ENCODE peak calls at places on chromosomes 3 and 15, in nine cellular contexts. C is NAMALWA; D is stimulated activated CD4-positive, alpha-beta T cell treated with anti-CD3 and anti-CD28 coated beads, Interleukin-12 subunit alpha, Interleukin-12 subunit beta, amount 100 ng/mL, for 24 hours; J is GM13977; Y is Caki2; P is ecto neural progenitor cell; F is lower lobe of right lung; M is T-helper 9 cell; W is posterior vena cava. U is an unnamed sample.

GRCh38 chr3:184631339-184631965 is 69.9 kb downstream of the EPHB3 start:
- DNase-seq in J (no peak), M (no peak), W (peak), Y (no peak), F (no peak), D (no peak), P (no peak), C (no peak), U (no peak)

GRCh38 chr3:48141225-48142137 is 46.7 kb downstream of the CDC25A start:
- DNase-seq in F (no peak), M (no peak), J (no peak), P (no peak), D (no peak), C (no peak), Y (no peak), W (no peak), U (no peak)

GRCh38 chr3:89179355-89179997 is 72.1 kb downstream of the EPHA3 start:
- DNase-seq in F (no peak), W (no peak), C (peak), P (no peak), J (peak), M (no peak), Y (no peak), D (no peak), U (no peak)

GRCh38 chr3:172153335-172153861 is 114.0 kb downstream of the FNDC3B start:
- DNase-seq in C (no peak), Y (peak), M (peak), D (peak), F (peak), W (peak), J (no peak), P (no peak), U (peak)

GRCh38 chr3:150521458-150521857 is 24.8 kb downstream of the SERP1 start:
- DNase-seq in D (no peak), Y (no peak), P (no peak), W (no peak), J (no peak), M (no peak), C (no peak), F (no peak), U (no peak)

GRCh38 chr3:158727499-158728377 is 4.5 kb downstream of the RARRES1 start:
- DNase-seq in Y (peak), P (no peak), C (peak), J (peak), M (peak), F (no peak), W (no peak), D (no peak), U (peak)

GRCh38 chr15:84911879-84912660 is 27.6 kb downstream of the SLC28A1 start:
- DNase-seq in J (no peak), C (no peak), F (no peak), M (no peak), Y (peak), D (no peak), P (no peak), W (peak), U (peak)

GRCh38 chr15:50496692-50497091 is 49.8 kb downstream of the USP50 start:
- DNase-seq in P (no peak), Y (no peak), M (no peak), J (no peak), W (no peak), C (no peak), F (no peak), D (no peak), U (no peak)

GRCh38 chr3:128094295-128095151 is 29.1 kb downstream of the RUVBL1 start:
- DNase-seq in P (no peak), W (no peak), J (no peak), F (no peak), M (no peak), Y (no peak), C (no peak), D (no peak), U (no peak)

GRCh38 chr15:40420793-40421192 is 15.2 kb downstream of the IVD start:
- DNase-seq in D (no peak), Y (no peak), F (peak), M (no peak), J (no peak), W (no peak), P (no peak), C (no peak), U (no peak)

GRCh38 chr3:17314171-17314570 is 428.3 kb downstream of the TBC1D5 start:
- DNase-seq in W (no peak), C (no peak), F (no peak), P (no peak), D (no peak), Y (no peak), M (no peak), J (no peak), U (no peak)

GRCh38 chr15:36877796-36878744 is 222.3 kb downstream of the MEIS2 start:
- DNase-seq in M (no peak), J (peak), D (no peak), C (no peak), Y (no peak), P (no peak), F (peak), W (no peak), U (no peak)

GRCh38 chr3:46965151-46965550 is 11.4 kb downstream of the CCDC12 start:
- DNase-seq in M (no peak), Y (no peak), P (no peak), C (no peak), F (no peak), W (peak), D (no peak), J (no peak), U (no peak)

GRCh38 chr3:149198611-149199010 is 23.0 kb downstream of the CP start:
- DNase-seq in F (no peak), W (no peak), J (no peak), C (no peak), M (no peak), P (no peak), Y (no peak), D (no peak), U (peak)

GRCh38 chr15:64249842-64250575 is 87.2 kb upstream of the PPIB start:
- DNase-seq in C (no peak), M (no peak), Y (no peak), F (no peak), P (no peak), J (no peak), D (no peak), W (no peak), U (peak)

GRCh38 chr15:89332446-89332845 is 2.2 kb downstream of the POLG start:
- DNase-seq in M (no peak), Y (no peak), J (no peak), W (no peak), P (no peak), D (no peak), C (peak), F (no peak), U (no peak)

GRCh38 chr15:42053914-42054313 is 33.1 kb upstream of the PLA2G4E start:
- DNase-seq in P (no peak), F (peak), J (no peak), D (no peak), C (no peak), W (no peak), M (no peak), Y (no peak), U (no peak)

GRCh38 chr3:10284496-10284895 is 8.3 kb downstream of the GHRL start:
- DNase-seq in P (no peak), W (no peak), M (peak), J (no peak), F (no peak), D (no peak), Y (no peak), C (no peak), U (no peak)

GRCh38 chr3:188296761-188297689 is 143.1 kb downstream of the LPP start:
- DNase-seq in D (no peak), F (no peak), W (no peak), J (no peak), M (no peak), P (no peak), C (peak), Y (peak), U (peak)

GRCh38 chr15:62165029-62165792 is at the start of gene C2CD4B:
- DNase-seq in C (no peak), Y (peak), W (peak), P (peak), D (no peak), F (peak), J (no peak), M (peak), U (no peak)

GRCh38 chr3:50319181-50319871 is 3.2 kb downstream of the HYAL2 start:
- DNase-seq in M (no peak), J (no peak), P (no peak), C (no peak), F (no peak), Y (no peak), W (no peak), D (no peak), U (no peak)

GRCh38 chr3:98954806-98955205 is 53.3 kb upstream of the DCBLD2 start:
- DNase-seq in C (no peak), F (no peak), P (no peak), J (no peak), M (no peak), D (no peak), W (no peak), Y (no peak), U (no peak)

GRCh38 chr3:54211097-54211496 is 88.7 kb downstream of the CACNA2D3 start:
- DNase-seq in W (no peak), P (no peak), J (no peak), M (no peak), C (no peak), F (no peak), D (no peak), Y (no peak), U (no peak)

GRCh38 chr3:16301490-16301889 is 36.5 kb downstream of the OXNAD1 start:
- DNase-seq in D (no peak), P (no peak), Y (no peak), F (no peak), W (no peak), M (no peak), C (no peak), J (no peak), U (no peak)

GRCh38 chr15:99369250-99369649 is 118.0 kb downstream of the LRRC28 start:
- DNase-seq in F (no peak), Y (no peak), D (no peak), P (no peak), J (no peak), W (no peak), M (no peak), C (no peak), U (no peak)